ENCODE peak calls at places on chromosomes 4 and X, in six cellular contexts. C, I, V, E, T and F are unnamed samples.

GRCh38 chrX:107683124-107683895 is 55.0 kb downstream of the PRPS1 start:
- DNase-seq in V (peak), C (peak), T (peak), I (no peak), E (no peak), F (no peak)

GRCh38 chr4:132493476-132493875 is 655.6 kb upstream of the PCDH10 start:
- DNase-seq in V (no peak), E (no peak), T (no peak), I (no peak), C (no peak), F (no peak)

GRCh38 chr4:8238515-8239053 is 31.0 kb upstream of the HTRA3 start:
- DNase-seq in I (no peak), C (no peak), T (no peak), V (no peak), E (no peak), F (no peak)

GRCh38 chrX:131783555-131784338 is 239.4 kb upstream of the STK26 start:
- DNase-seq in E (peak), C (no peak), T (no peak), V (peak), I (no peak), F (no peak)

GRCh38 chrX:123975180-123975579 is 13.7 kb downstream of the STAG2 start:
- DNase-seq in V (no peak), I (no peak), C (no peak), T (peak), E (no peak), F (peak)

GRCh38 chrX:45850775-45851433 is 650.2 kb upstream of the DIPK2B start:
- DNase-seq in T (no peak), E (no peak), V (peak), I (no peak), C (peak), F (peak)

GRCh38 chr4:6160536-6160935 is 39.8 kb downstream of the JAKMIP1 start:
- DNase-seq in T (no peak), V (no peak), C (no peak), I (no peak), E (no peak), F (no peak)

GRCh38 chr4:180675368-180675675 is 1567.9 kb upstream of the TENM3 start:
- DNase-seq in I (no peak), T (no peak), C (no peak), E (no peak), V (no peak), F (no peak)

GRCh38 chrX:40261955-40262596 is 164.3 kb upstream of the BCOR start:
- DNase-seq in I (no peak), E (no peak), T (peak), C (no peak), V (no peak), F (no peak)

GRCh38 chr4:164871673-164872072 is 5.3 kb upstream of the APELA start:
- DNase-seq in C (no peak), I (no peak), V (no peak), T (no peak), E (no peak), F (no peak)

GRCh38 chr4:32037391-32037790 is 1317.2 kb downstream of the PCDH7 start:
- DNase-seq in I (no peak), T (no peak), E (no peak), V (no peak), C (no peak), F (no peak)

GRCh38 chrX:103584606-103585005 is 709 bp upstream of the TCEAL4 start:
- DNase-seq in V (no peak), T (peak), I (no peak), C (no peak), E (no peak), F (no peak)

GRCh38 chr4:25552580-25553271 is 102.9 kb upstream of the SLC34A2 start:
- DNase-seq in T (peak), I (no peak), E (no peak), V (no peak), C (no peak), F (no peak)

GRCh38 chrX:141669689-141670088 is 28.9 kb downstream of the SPANXD start:
- DNase-seq in E (no peak), C (no peak), T (no peak), V (no peak), I (no peak), F (no peak)

GRCh38 chrX:104921606-104922205 is 298.8 kb downstream of the TEX13A start:
- DNase-seq in T (no peak), C (no peak), E (no peak), I (no peak), V (peak), F (peak)

GRCh38 chrX:149831473-149831872 is 49.5 kb upstream of the MAGEA8 start:
- DNase-seq in T (no peak), C (no peak), I (no peak), V (no peak), E (no peak), F (no peak)

GRCh38 chrX:48179691-48180090 is 16.9 kb downstream of the SSX5 start:
- DNase-seq in V (no peak), T (no peak), E (no peak), I (no peak), C (no peak), F (no peak)

GRCh38 chr4:152843476-152844107 is 63.8 kb downstream of the ARFIP1 start:
- DNase-seq in E (no peak), V (no peak), I (no peak), C (no peak), T (no peak), F (no peak)

GRCh38 chr4:183164963-183165362 is 65.9 kb downstream of the WWC2 start:
- DNase-seq in T (no peak), I (no peak), E (no peak), V (no peak), C (no peak), F (no peak)

GRCh38 chrX:14865201-14865600 is 7.7 kb downstream of the FANCB start:
- DNase-seq in V (no peak), I (no peak), T (peak), C (no peak), E (no peak), F (no peak)

GRCh38 chr4:167854881-167855280 is 237.5 kb upstream of the ANXA10 start:
- DNase-seq in T (no peak), C (no peak), V (no peak), E (no peak), I (no peak), F (no peak)

GRCh38 chr4:3013839-3014350 is 50.5 kb downstream of the GRK4 start:
- DNase-seq in I (no peak), E (no peak), V (no peak), T (no peak), C (no peak), F (no peak)

GRCh38 chr4:140291259-140291658 is 82.2 kb upstream of the SCOC start:
- DNase-seq in E (no peak), V (no peak), C (no peak), T (no peak), I (no peak), F (no peak)

GRCh38 chrX:155966876-155967275 is 30.6 kb upstream of the IL9R start:
- DNase-seq in I (no peak), E (no peak), T (no peak), V (no peak), C (no peak), F (peak)

GRCh38 chrX:29478336-29479069 is 736.9 kb upstream of the MAGEB2 start:
- DNase-seq in C (no peak), I (no peak), T (peak), V (no peak), E (no peak), F (peak)

GRCh38 chrX:76148753-76149152 is 24.1 kb upstream of the PBDC1 start:
- DNase-seq in V (peak), E (peak), T (peak), I (no peak), C (peak), F (peak)

GRCh38 chr4:141246683-141247429 is 26.2 kb downstream of the ZNF330 start:
- DNase-seq in C (no peak), V (no peak), E (no peak), T (no peak), I (no peak), F (no peak)

GRCh38 chr4:106588906-106589305 is 220.3 kb upstream of the GIMD1 start:
- DNase-seq in T (no peak), V (no peak), C (no peak), I (no peak), E (no peak), F (no peak)

GRCh38 chr4:26022346-26022891 is 108.4 kb downstream of the SMIM20 start:
- DNase-seq in T (peak), V (no peak), C (no peak), I (no peak), E (no peak), F (no peak)

GRCh38 chr4:39410415-39410814 is 3.7 kb downstream of the KLB start:
- DNase-seq in I (no peak), V (no peak), C (no peak), T (peak), E (no peak), F (no peak)

GRCh38 chr4:72484991-72485390 is 84.0 kb downstream of the ADAMTS3 start:
- DNase-seq in E (no peak), I (no peak), C (no peak), V (no peak), T (no peak), F (no peak)

GRCh38 chrX:120380699-120381098 is 18.8 kb downstream of the ATP1B4 start:
- DNase-seq in E (peak), T (peak), V (no peak), C (no peak), I (no peak), F (peak)

GRCh38 chr4:1952719-1953118 is 56.1 kb downstream of the NELFA start:
- DNase-seq in T (no peak), C (no peak), I (no peak), E (no peak), V (no peak), F (no peak)

GRCh38 chr4:82618321-82618720 is 56.5 kb upstream of the TMEM150C start:
- DNase-seq in E (no peak), V (no peak), T (no peak), I (no peak), C (no peak), F (no peak)

GRCh38 chr4:43843501-43843900 is 605.1 kb downstream of the KCTD8 start:
- DNase-seq in E (no peak), I (no peak), T (no peak), V (no peak), C (no peak), F (no peak)

GRCh38 chr4:86333236-86333635 is 26.6 kb downstream of the MAPK10 start:
- DNase-seq in E (no peak), V (no peak), T (no peak), I (no peak), C (no peak), F (no peak)

GRCh38 chr4:86331362-86331761 is 28.5 kb downstream of the MAPK10 start:
- DNase-seq in E (no peak), V (no peak), I (no peak), C (no peak), T (no peak), F (no peak)

GRCh38 chr4:86338521-86338920 is 21.3 kb downstream of the MAPK10 start:
- DNase-seq in I (no peak), E (no peak), T (no peak), C (no peak), V (no peak), F (no peak)

GRCh38 chr4:86329431-86329830 is 30.4 kb downstream of the MAPK10 start:
- DNase-seq in E (no peak), V (no peak), C (no peak), I (no peak), T (no peak), F (no peak)

DNA sequence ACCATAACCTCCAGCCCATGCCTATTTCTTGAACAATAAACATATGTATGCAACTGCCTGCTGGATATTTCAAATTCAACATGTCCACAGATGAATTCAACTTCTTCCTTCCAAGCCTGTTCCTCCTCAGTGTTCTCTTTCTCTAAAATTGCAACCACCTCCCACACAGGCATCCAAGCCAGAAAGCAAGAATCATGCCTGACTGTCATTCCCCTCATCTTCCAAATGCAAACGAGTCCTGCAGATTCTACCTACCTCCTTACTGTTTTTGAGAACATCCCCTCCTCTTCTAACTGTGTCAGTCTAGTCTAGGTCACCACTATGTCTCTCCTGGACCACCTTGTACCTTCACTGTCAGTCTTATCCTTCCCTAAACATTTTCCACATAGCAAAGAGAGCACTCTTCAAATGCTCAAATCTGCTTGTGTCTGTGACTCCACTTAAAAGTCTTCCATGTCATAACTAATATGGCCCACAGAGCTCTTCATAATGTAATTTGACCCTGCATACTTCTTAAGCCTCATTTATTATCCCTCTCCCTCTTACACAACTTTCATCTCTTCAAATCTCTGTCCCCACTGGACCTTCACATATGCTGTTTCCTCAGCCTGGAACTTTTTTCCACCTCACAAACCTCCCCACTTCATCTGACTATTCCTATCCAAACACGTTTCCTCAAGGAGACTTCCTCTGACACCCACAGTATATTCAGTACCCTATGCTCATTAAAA is 25.7 kb downstream of the MAPK10 start:
- DNase-seq in I (no peak), T (no peak), V (no peak), C (no peak), E (no peak), F (no peak)
- TF ChIP-seq POLR2A in I (no peak), T (no peak), V (no peak), C (no peak), E (no peak), F (no peak)

GRCh38 chr4:70996014-70996353 is 2.5 kb downstream of the DCK start:
- DNase-seq in E (peak), V (no peak), C (no peak), T (no peak), I (no peak), F (peak)
- TF ChIP-seq POLR2A in E (no peak), V (no peak), C (no peak), T (no peak), I (no peak), F (no peak)

DNA sequence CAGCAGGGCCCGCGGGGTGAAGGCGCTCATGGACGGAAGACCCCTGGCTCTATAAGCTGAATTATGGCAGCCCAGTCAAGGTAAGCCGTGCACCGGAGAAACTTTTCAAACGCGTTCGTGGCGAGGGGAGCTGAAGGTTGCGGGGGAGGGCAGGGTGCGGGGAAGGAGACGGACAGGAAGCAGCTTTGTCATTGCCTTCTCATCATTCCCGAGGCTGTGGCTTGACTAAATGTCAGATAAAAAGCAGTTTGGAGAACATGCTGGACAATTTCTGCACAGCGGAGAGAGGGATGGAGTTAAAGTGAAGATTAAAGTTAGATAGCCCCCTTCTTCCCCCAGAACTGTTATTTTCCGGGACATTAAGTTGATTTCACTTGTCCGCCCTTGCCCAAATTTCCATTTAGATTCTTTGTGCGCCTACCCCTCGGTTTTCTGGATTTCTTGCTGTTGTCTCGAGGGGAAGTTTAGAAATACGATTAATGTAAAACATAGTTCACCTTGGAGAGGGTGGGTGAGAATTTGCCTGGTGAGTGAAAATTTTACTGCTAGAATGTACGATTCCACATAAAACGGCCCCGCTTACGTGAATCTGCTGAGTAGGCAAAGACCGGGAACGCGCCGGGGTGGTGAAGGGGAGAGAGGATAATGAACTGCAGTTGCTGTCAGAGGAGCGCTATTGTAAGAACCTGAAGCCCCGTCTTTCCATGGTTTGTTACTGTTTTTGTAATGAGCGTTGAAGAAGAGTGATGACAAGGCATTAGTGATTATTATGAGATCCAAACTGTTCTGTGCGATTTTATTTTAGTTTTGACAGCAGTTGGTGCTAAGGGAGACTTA is 72.8 kb downstream of the AFF1 start:
- DNase-seq in T (peak), C (peak), V (peak), E (peak), I (peak), F (peak)
- TF ChIP-seq POLR2A in T (no peak), C (no peak), V (no peak), E (no peak), I (no peak), F (no peak)

GRCh38 chrX:153763989-153764755 is at the start of gene PLXNB3:
- DNase-seq in E (peak), T (peak), C (peak), V (peak), I (peak), F (peak)
- TF ChIP-seq POLR2A in E (no peak), T (no peak), C (no peak), V (no peak), I (no peak), F (no peak)

GRCh38 chr4:159105063-159105414 is 2.2 kb downstream of the RAPGEF2 start:
- DNase-seq in C (no peak), I (no peak), T (peak), E (no peak), V (no peak), F (no peak)

GRCh38 chr4:159103406-159104131 is 690 bp downstream of the RAPGEF2 start:
- DNase-seq in I (no peak), E (peak), C (peak), V (peak), T (peak), F (peak)

GRCh38 chr4:159105761-159106243 is 2.9 kb downstream of the RAPGEF2 start:
- DNase-seq in E (no peak), C (no peak), T (peak), I (no peak), V (no peak), F (peak)

GRCh38 chr4:159101983-159102622 is 776 bp upstream of the RAPGEF2 start:
- DNase-seq in V (no peak), E (no peak), C (no peak), I (no peak), T (no peak), F (peak)

GRCh38 chr4:159102623-159103405 is at the start of gene RAPGEF2:
- DNase-seq in T (peak), E (peak), C (peak), I (peak), V (peak), F (peak)
- TF ChIP-seq POLR2A in T (peak), E (peak), C (peak), I (peak), V (peak), F (no peak)

GRCh38 chrX:318739-319578 is at the start of gene GTPBP6:
- DNase-seq in V (peak), I (peak), C (peak), E (peak), T (peak), F (peak)
- TF ChIP-seq POLR2A in V (peak), I (no peak), C (no peak), E (peak), T (peak), F (peak)

GRCh38 chrX:118495061-118495921 is at the start of gene DOCK11:
- DNase-seq in C (peak), T (peak), E (peak), V (peak), I (peak), F (peak)
- TF ChIP-seq POLR2A in C (no peak), T (no peak), E (peak), V (no peak), I (no peak), F (peak)

DNA sequence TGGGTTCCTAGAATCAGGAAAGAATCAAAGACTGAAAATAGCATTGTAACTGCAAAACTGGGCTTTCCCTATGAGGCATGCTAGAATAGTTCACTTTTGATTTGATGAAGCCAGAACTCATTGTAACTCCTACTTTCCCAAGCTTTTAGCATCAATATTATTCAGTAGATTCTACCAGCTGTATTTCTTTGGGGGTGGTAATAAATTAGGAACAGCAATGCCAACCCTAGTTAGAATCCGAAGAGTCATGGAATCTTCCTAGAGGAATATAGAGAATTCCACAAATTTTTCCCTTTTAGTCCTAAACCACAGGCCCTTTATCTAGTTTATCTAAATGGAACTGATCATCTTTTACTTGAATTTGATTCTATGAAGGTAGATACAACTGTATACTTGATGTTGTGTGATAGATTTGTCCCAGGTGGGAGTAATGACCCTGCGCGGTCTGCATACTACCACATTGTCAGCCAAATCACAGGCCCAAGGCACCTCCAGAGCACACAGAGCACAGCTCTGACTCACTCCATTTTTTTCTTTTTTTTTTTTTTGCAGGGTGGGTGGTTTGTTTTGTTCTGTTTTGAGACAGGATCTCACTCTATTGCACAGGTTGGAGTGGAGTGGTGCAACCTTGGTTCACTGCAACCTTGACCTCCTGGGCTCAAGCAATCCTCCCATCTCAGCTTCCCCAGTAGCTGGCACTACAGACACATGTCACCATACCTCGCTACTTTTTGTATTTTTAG is 66.6 kb downstream of the EDNRA start:
- DNase-seq in T (no peak), C (no peak), E (no peak), V (no peak), I (no peak), F (no peak)
- TF ChIP-seq POLR2A in T (no peak), C (no peak), E (no peak), V (no peak), I (no peak), F (no peak)

GRCh38 chr4:41258783-41259182 is 2.1 kb downstream of the UCHL1 start:
- DNase-seq in E (no peak), V (no peak), C (no peak), T (peak), I (no peak), F (peak)
- TF ChIP-seq POLR2A in E (no peak), V (no peak), C (no peak), T (no peak), I (no peak), F (no peak)